ENCODE peak calls at places on chromosomes 4 and X, in five cellular contexts. One of them, this sample, is unnamed.

GRCh38 chr4:149980941-149981340 is 97.3 kb upstream of the DCLK2 start:
- DNase-seq in WTC11: peak
- DNase-seq in activated T-cell treated with anti-CD3 and anti-CD28 coated beads, Interleukin-2, amount 50 U/mL, for 72 hours: peak
- DNase-seq in ACHN: peak
- DNase-seq in Peyer's patch: no peak
- DNase-seq in this sample: no peak

GRCh38 chr4:138507527-138507926 is 265.4 kb upstream of the SLC7A11 start:
- DNase-seq in Peyer's patch: no peak
- DNase-seq in activated T-cell treated with anti-CD3 and anti-CD28 coated beads, Interleukin-2, amount 50 U/mL, for 72 hours: no peak
- DNase-seq in WTC11: no peak
- DNase-seq in ACHN: no peak
- DNase-seq in this sample: no peak

GRCh38 chr4:33714971-33715370 is 2529.3 kb downstream of the ARAP2 start:
- DNase-seq in WTC11: no peak
- DNase-seq in ACHN: no peak
- DNase-seq in Peyer's patch: no peak
- DNase-seq in activated T-cell treated with anti-CD3 and anti-CD28 coated beads, Interleukin-2, amount 50 U/mL, for 72 hours: no peak
- DNase-seq in this sample: no peak

GRCh38 chr4:102642571-102643298 is 118.0 kb downstream of the MANBA start:
- DNase-seq in Peyer's patch: no peak
- DNase-seq in activated T-cell treated with anti-CD3 and anti-CD28 coated beads, Interleukin-2, amount 50 U/mL, for 72 hours: no peak
- DNase-seq in WTC11: no peak
- DNase-seq in ACHN: no peak
- DNase-seq in this sample: no peak

GRCh38 chr4:189090174-189090814 is 850.4 kb upstream of the FRG1 start:
- DNase-seq in ACHN: peak
- DNase-seq in Peyer's patch: no peak
- DNase-seq in WTC11: peak
- DNase-seq in activated T-cell treated with anti-CD3 and anti-CD28 coated beads, Interleukin-2, amount 50 U/mL, for 72 hours: no peak
- DNase-seq in this sample: no peak

GRCh38 chr4:122293374-122294365 is 85.1 kb upstream of the ADAD1 start:
- DNase-seq in WTC11: peak
- DNase-seq in ACHN: no peak
- DNase-seq in Peyer's patch: no peak
- DNase-seq in activated T-cell treated with anti-CD3 and anti-CD28 coated beads, Interleukin-2, amount 50 U/mL, for 72 hours: no peak
- DNase-seq in this sample: peak

GRCh38 chr4:186878203-186878800 is 154.6 kb upstream of the FAT1 start:
- DNase-seq in WTC11: no peak
- DNase-seq in Peyer's patch: no peak
- DNase-seq in ACHN: no peak
- DNase-seq in activated T-cell treated with anti-CD3 and anti-CD28 coated beads, Interleukin-2, amount 50 U/mL, for 72 hours: no peak
- DNase-seq in this sample: no peak

GRCh38 chrX:150502979-150503897 is 65.2 kb upstream of the MTM1 start:
- DNase-seq in ACHN: no peak
- DNase-seq in activated T-cell treated with anti-CD3 and anti-CD28 coated beads, Interleukin-2, amount 50 U/mL, for 72 hours: no peak
- DNase-seq in WTC11: no peak
- DNase-seq in Peyer's patch: no peak
- DNase-seq in this sample: peak

GRCh38 chr4:77481856-77482255 is 123.8 kb upstream of the CXCL13 start:
- DNase-seq in ACHN: no peak
- DNase-seq in WTC11: no peak
- DNase-seq in activated T-cell treated with anti-CD3 and anti-CD28 coated beads, Interleukin-2, amount 50 U/mL, for 72 hours: no peak
- DNase-seq in Peyer's patch: no peak
- DNase-seq in this sample: no peak

GRCh38 chr4:3399277-3400194 is 42.2 kb upstream of the HGFAC start:
- DNase-seq in WTC11: no peak
- DNase-seq in activated T-cell treated with anti-CD3 and anti-CD28 coated beads, Interleukin-2, amount 50 U/mL, for 72 hours: no peak
- DNase-seq in ACHN: no peak
- DNase-seq in Peyer's patch: no peak
- DNase-seq in this sample: peak

GRCh38 chr4:27986476-27986875 is 1125.8 kb downstream of the STIM2 start:
- DNase-seq in ACHN: no peak
- DNase-seq in Peyer's patch: no peak
- DNase-seq in activated T-cell treated with anti-CD3 and anti-CD28 coated beads, Interleukin-2, amount 50 U/mL, for 72 hours: no peak
- DNase-seq in WTC11: no peak
- DNase-seq in this sample: no peak

GRCh38 chrX:19616016-19616415 is 100.7 kb upstream of the MAP3K15 start:
- DNase-seq in ACHN: no peak
- DNase-seq in activated T-cell treated with anti-CD3 and anti-CD28 coated beads, Interleukin-2, amount 50 U/mL, for 72 hours: no peak
- DNase-seq in Peyer's patch: no peak
- DNase-seq in WTC11: no peak
- DNase-seq in this sample: no peak

GRCh38 chr4:161564230-161564834 is 599.5 kb downstream of the FSTL5 start:
- DNase-seq in WTC11: no peak
- DNase-seq in ACHN: peak
- DNase-seq in activated T-cell treated with anti-CD3 and anti-CD28 coated beads, Interleukin-2, amount 50 U/mL, for 72 hours: no peak
- DNase-seq in Peyer's patch: no peak
- DNase-seq in this sample: no peak

GRCh38 chr4:32768664-32769389 is 2048.7 kb downstream of the PCDH7 start:
- DNase-seq in WTC11: no peak
- DNase-seq in ACHN: no peak
- DNase-seq in Peyer's patch: no peak
- DNase-seq in activated T-cell treated with anti-CD3 and anti-CD28 coated beads, Interleukin-2, amount 50 U/mL, for 72 hours: no peak
- DNase-seq in this sample: no peak

GRCh38 chr4:98586231-98586630 is 72.2 kb downstream of the TSPAN5 start:
- DNase-seq in Peyer's patch: no peak
- DNase-seq in ACHN: no peak
- DNase-seq in activated T-cell treated with anti-CD3 and anti-CD28 coated beads, Interleukin-2, amount 50 U/mL, for 72 hours: no peak
- DNase-seq in WTC11: no peak
- DNase-seq in this sample: no peak

GRCh38 chr4:81030061-81030616 is 369 bp upstream of the BMP3 start:
- DNase-seq in activated T-cell treated with anti-CD3 and anti-CD28 coated beads, Interleukin-2, amount 50 U/mL, for 72 hours: no peak
- DNase-seq in ACHN: no peak
- DNase-seq in WTC11: peak
- DNase-seq in Peyer's patch: no peak
- DNase-seq in this sample: no peak

GRCh38 chr4:38318737-38319455 is 345.1 kb upstream of the KLF3 start:
- DNase-seq in activated T-cell treated with anti-CD3 and anti-CD28 coated beads, Interleukin-2, amount 50 U/mL, for 72 hours: peak
- DNase-seq in Peyer's patch: peak
- DNase-seq in ACHN: peak
- DNase-seq in WTC11: peak
- DNase-seq in this sample: peak

GRCh38 chrX:12771445-12772069 is 19.7 kb upstream of the PRPS2 start:
- DNase-seq in ACHN: no peak
- DNase-seq in WTC11: peak
- DNase-seq in Peyer's patch: peak
- DNase-seq in activated T-cell treated with anti-CD3 and anti-CD28 coated beads, Interleukin-2, amount 50 U/mL, for 72 hours: peak
- DNase-seq in this sample: no peak

GRCh38 chr4:7978907-7979651 is 39.4 kb upstream of the AFAP1 start:
- DNase-seq in activated T-cell treated with anti-CD3 and anti-CD28 coated beads, Interleukin-2, amount 50 U/mL, for 72 hours: no peak
- DNase-seq in WTC11: no peak
- DNase-seq in Peyer's patch: no peak
- DNase-seq in ACHN: no peak
- DNase-seq in this sample: no peak

GRCh38 chr4:153075256-153075630 is 129.0 kb upstream of the TRIM2 start:
- DNase-seq in ACHN: no peak
- DNase-seq in activated T-cell treated with anti-CD3 and anti-CD28 coated beads, Interleukin-2, amount 50 U/mL, for 72 hours: no peak
- DNase-seq in WTC11: no peak
- DNase-seq in Peyer's patch: no peak
- DNase-seq in this sample: no peak

GRCh38 chr4:4853921-4854648 is 5.4 kb upstream of the MSX1 start:
- DNase-seq in activated T-cell treated with anti-CD3 and anti-CD28 coated beads, Interleukin-2, amount 50 U/mL, for 72 hours: no peak
- DNase-seq in WTC11: peak
- DNase-seq in Peyer's patch: peak
- DNase-seq in ACHN: no peak
- DNase-seq in this sample: no peak

GRCh38 chr4:116110713-116111112 is 974.7 kb downstream of the TRAM1L1 start:
- DNase-seq in activated T-cell treated with anti-CD3 and anti-CD28 coated beads, Interleukin-2, amount 50 U/mL, for 72 hours: no peak
- DNase-seq in WTC11: no peak
- DNase-seq in ACHN: no peak
- DNase-seq in Peyer's patch: no peak
- DNase-seq in this sample: no peak

GRCh38 chr4:186781032-186781917 is 57.6 kb upstream of the FAT1 start:
- DNase-seq in Peyer's patch: no peak
- DNase-seq in ACHN: no peak
- DNase-seq in WTC11: no peak
- DNase-seq in activated T-cell treated with anti-CD3 and anti-CD28 coated beads, Interleukin-2, amount 50 U/mL, for 72 hours: no peak
- DNase-seq in this sample: no peak

GRCh38 chr4:171985129-171985528 is 171.9 kb downstream of the GALNTL6 start:
- DNase-seq in ACHN: no peak
- DNase-seq in WTC11: no peak
- DNase-seq in activated T-cell treated with anti-CD3 and anti-CD28 coated beads, Interleukin-2, amount 50 U/mL, for 72 hours: no peak
- DNase-seq in Peyer's patch: no peak
- DNase-seq in this sample: no peak

GRCh38 chrX:111645607-111646006 is 35.4 kb upstream of the ALG13 start:
- DNase-seq in ACHN: no peak
- DNase-seq in Peyer's patch: no peak
- DNase-seq in activated T-cell treated with anti-CD3 and anti-CD28 coated beads, Interleukin-2, amount 50 U/mL, for 72 hours: no peak
- DNase-seq in WTC11: no peak
- DNase-seq in this sample: no peak

GRCh38 chrX:86917959-86918358 is 599.6 kb upstream of the KLHL4 start:
- DNase-seq in ACHN: no peak
- DNase-seq in activated T-cell treated with anti-CD3 and anti-CD28 coated beads, Interleukin-2, amount 50 U/mL, for 72 hours: no peak
- DNase-seq in Peyer's patch: no peak
- DNase-seq in WTC11: no peak
- DNase-seq in this sample: no peak

GRCh38 chr4:112813790-112814189 is 176.8 kb downstream of the LARP7 start:
- DNase-seq in activated T-cell treated with anti-CD3 and anti-CD28 coated beads, Interleukin-2, amount 50 U/mL, for 72 hours: peak
- DNase-seq in Peyer's patch: no peak
- DNase-seq in WTC11: no peak
- DNase-seq in ACHN: peak
- DNase-seq in this sample: no peak

GRCh38 chr4:34412233-34412632 is 1832.1 kb downstream of the ARAP2 start:
- DNase-seq in ACHN: no peak
- DNase-seq in WTC11: no peak
- DNase-seq in activated T-cell treated with anti-CD3 and anti-CD28 coated beads, Interleukin-2, amount 50 U/mL, for 72 hours: no peak
- DNase-seq in Peyer's patch: no peak
- DNase-seq in this sample: no peak

GRCh38 chr4:27010334-27010940 is 149.8 kb downstream of the STIM2 start:
- DNase-seq in Peyer's patch: peak
- DNase-seq in activated T-cell treated with anti-CD3 and anti-CD28 coated beads, Interleukin-2, amount 50 U/mL, for 72 hours: peak
- DNase-seq in WTC11: peak
- DNase-seq in ACHN: peak
- DNase-seq in this sample: no peak

GRCh38 chr4:138611721-138612120 is 369.6 kb upstream of the SLC7A11 start:
- DNase-seq in Peyer's patch: no peak
- DNase-seq in activated T-cell treated with anti-CD3 and anti-CD28 coated beads, Interleukin-2, amount 50 U/mL, for 72 hours: no peak
- DNase-seq in ACHN: no peak
- DNase-seq in WTC11: no peak
- DNase-seq in this sample: no peak

GRCh38 chrX:69189972-69190371 is 24.7 kb upstream of the PJA1 start:
- DNase-seq in WTC11: no peak
- DNase-seq in Peyer's patch: no peak
- DNase-seq in activated T-cell treated with anti-CD3 and anti-CD28 coated beads, Interleukin-2, amount 50 U/mL, for 72 hours: no peak
- DNase-seq in ACHN: no peak
- DNase-seq in this sample: peak

GRCh38 chrX:136183917-136184316 is 36.6 kb downstream of the FHL1 start:
- DNase-seq in Peyer's patch: no peak
- DNase-seq in activated T-cell treated with anti-CD3 and anti-CD28 coated beads, Interleukin-2, amount 50 U/mL, for 72 hours: no peak
- DNase-seq in WTC11: no peak
- DNase-seq in ACHN: no peak
- DNase-seq in this sample: no peak

GRCh38 chrX:115958687-115959359 is 211.7 kb upstream of the AGTR2 start:
- DNase-seq in ACHN: no peak
- DNase-seq in Peyer's patch: no peak
- DNase-seq in activated T-cell treated with anti-CD3 and anti-CD28 coated beads, Interleukin-2, amount 50 U/mL, for 72 hours: no peak
- DNase-seq in WTC11: no peak
- DNase-seq in this sample: no peak

GRCh38 chr4:123430031-123430430 is 33.4 kb downstream of the SPRY1 start:
- DNase-seq in WTC11: no peak
- DNase-seq in ACHN: no peak
- DNase-seq in Peyer's patch: no peak
- DNase-seq in activated T-cell treated with anti-CD3 and anti-CD28 coated beads, Interleukin-2, amount 50 U/mL, for 72 hours: peak
- DNase-seq in this sample: no peak

GRCh38 chrX:138889152-138889551 is 177.6 kb upstream of the FGF13 start:
- DNase-seq in Peyer's patch: no peak
- DNase-seq in activated T-cell treated with anti-CD3 and anti-CD28 coated beads, Interleukin-2, amount 50 U/mL, for 72 hours: no peak
- DNase-seq in WTC11: no peak
- DNase-seq in ACHN: no peak
- DNase-seq in this sample: no peak